ENCODE peak calls at places on chromosomes 6 and 20, in five cellular contexts. X, C, L, O and G are unnamed samples.

GRCh38 chr20:9276964-9277363 is 208.1 kb downstream of the PLCB4 start:
- DNase-seq in X (no peak), C (no peak), L (no peak), O (no peak), G (no peak)

GRCh38 chr20:48722002-48722731 is 105.6 kb downstream of the PREX1 start:
- DNase-seq in X (no peak), C (no peak), L (no peak), O (no peak), G (no peak)

GRCh38 chr6:63690210-63690609 is 54.6 kb downstream of the PHF3 start:
- DNase-seq in X (no peak), C (no peak), L (no peak), O (no peak), G (no peak)

GRCh38 chr6:31355540-31355988 is 1.4 kb downstream of the HLA-B start:
- DNase-seq in X (no peak), C (no peak), L (no peak), O (no peak), G (no peak)

GRCh38 chr6:86203044-86203443 is 560.4 kb upstream of the SYNCRIP start:
- DNase-seq in X (no peak), C (no peak), L (no peak), O (no peak), G (no peak)

GRCh38 chr6:17519120-17519519 is 81.0 kb upstream of the FAM8A1 start:
- DNase-seq in X (no peak), C (no peak), L (no peak), O (no peak), G (no peak)

GRCh38 chr20:57679113-57679512 is 30.7 kb downstream of the PMEPA1 start:
- DNase-seq in X (no peak), C (no peak), L (no peak), O (no peak), G (no peak)

GRCh38 chr6:56230976-56231566 is 16.3 kb downstream of the COL21A1 start:
- DNase-seq in X (no peak), C (no peak), L (no peak), O (no peak), G (no peak)

GRCh38 chr6:41739041-41739440 is 3.6 kb upstream of the TFEB start:
- DNase-seq in X (no peak), C (peak), L (no peak), O (no peak), G (no peak)

GRCh38 chr6:24683297-24684296 is 16.7 kb downstream of the ACOT13 start:
- DNase-seq in X (no peak), C (no peak), L (peak), O (no peak), G (no peak)

DNA sequence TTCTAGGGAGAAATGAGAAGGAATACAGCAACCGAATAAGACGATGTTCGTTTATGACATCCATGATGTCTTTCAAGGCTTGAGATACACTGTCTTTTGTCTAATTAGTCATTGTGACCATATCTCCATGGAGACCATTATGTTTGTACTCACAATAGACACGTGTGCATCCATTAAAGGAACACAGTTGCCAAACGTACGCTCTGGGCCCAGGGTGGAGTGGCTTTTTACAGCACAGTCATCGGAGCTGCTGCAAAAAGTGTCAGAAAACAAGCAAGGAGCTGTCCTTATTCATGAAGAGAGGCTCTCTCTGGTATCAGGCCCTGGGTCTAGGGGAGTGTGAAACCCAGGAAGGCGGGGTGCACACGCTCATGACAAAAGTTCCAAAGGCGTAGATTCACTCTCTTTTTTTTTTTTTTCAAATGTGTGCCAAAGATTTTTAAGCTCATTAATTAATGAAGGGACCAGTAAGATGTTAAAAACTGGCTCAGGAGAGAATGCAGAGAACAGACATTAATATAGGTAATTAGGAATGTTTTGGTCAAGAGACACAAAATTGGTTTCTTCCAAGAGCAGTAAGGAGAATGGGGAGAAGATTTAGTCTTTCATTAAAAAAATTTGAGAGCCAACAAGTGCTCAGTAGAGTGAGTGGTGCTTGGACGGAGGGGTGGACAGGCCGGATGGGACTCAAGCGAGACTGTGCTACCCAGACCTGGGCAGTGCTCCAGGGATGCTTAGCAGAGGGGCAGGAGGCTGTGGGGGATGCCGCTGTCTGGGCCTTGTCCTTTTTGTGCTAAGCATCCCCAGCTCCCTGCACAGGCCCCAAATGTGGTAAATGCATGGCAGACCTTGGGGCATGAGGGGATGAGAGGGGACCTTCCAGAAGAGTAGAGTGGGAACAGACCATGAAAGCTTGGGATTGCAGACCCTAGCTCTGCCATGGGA is 34.9 kb upstream of the GTSF1L start:
- DNase-seq in X (no peak), C (no peak), L (no peak), O (no peak), G (no peak)
- TF ChIP-seq SUZ12 in X (no peak), C (no peak), L (no peak), O (no peak), G (no peak)

DNA sequence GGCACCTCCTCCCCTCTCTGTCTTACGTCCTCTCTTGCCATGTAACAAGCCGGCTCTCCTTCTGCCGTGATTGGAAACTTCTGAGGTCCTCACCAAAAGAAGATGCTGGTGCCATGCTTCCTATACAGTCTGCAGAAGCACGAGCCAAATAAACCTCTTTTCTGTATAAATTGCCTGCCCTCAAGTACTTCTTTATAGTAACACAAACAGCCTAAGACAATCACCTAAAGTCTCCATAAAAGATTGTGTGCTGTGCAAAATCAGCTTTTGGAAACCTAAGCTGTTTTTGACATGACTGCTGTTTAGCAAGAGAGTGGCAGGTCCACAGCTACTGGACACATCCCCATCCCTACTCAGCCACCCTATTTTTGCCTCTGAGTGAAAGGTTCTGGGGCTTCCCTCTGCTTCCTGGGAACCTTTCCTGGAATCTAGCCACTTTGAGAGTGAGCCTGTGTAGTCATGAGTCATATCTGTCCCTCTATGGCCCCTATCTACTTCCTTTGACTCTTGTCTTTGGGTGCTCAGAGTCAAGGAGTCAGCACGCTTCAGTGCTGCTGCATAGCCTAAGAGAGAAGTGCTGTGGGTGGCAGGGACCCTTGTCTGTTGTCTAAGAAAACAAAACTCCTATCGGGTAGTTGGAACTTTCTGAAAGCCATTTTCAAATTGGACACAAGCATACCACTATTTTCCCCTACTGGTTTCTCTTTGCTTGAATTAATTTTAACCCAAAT is 110.0 kb downstream of the PPP1R14C start:
- DNase-seq in X (no peak), C (no peak), L (no peak), O (no peak), G (no peak)
- TF ChIP-seq SUZ12 in X (no peak), C (no peak), L (no peak), O (no peak), G (no peak)

GRCh38 chr20:50627747-50628146 is 63.6 kb downstream of the RIPOR3 start:
- DNase-seq in X (no peak), C (no peak), L (no peak), O (no peak), G (no peak)

GRCh38 chr20:50628326-50628725 is 63.0 kb downstream of the RIPOR3 start:
- DNase-seq in X (no peak), C (peak), L (no peak), O (no peak), G (no peak)

GRCh38 chr20:50628853-50629674 is 62.3 kb downstream of the RIPOR3 start:
- DNase-seq in X (no peak), C (no peak), L (no peak), O (no peak), G (no peak)

GRCh38 chr20:50624351-50625016 is 66.9 kb downstream of the RIPOR3 start:
- DNase-seq in X (no peak), C (peak), L (no peak), O (no peak), G (no peak)

GRCh38 chr20:50625986-50626677 is 65.2 kb downstream of the RIPOR3 start:
- DNase-seq in X (peak), C (peak), L (peak), O (no peak), G (peak)
- TF ChIP-seq SUZ12 in X (no peak), C (no peak), L (no peak), O (no peak), G (no peak)

GRCh38 chr6:158220786-158221442 is 52.8 kb downstream of the GTF2H5 start:
- DNase-seq in X (peak), C (peak), L (peak), O (no peak), G (peak)
- TF ChIP-seq SUZ12 in X (no peak), C (no peak), L (no peak), O (no peak), G (no peak)

DNA sequence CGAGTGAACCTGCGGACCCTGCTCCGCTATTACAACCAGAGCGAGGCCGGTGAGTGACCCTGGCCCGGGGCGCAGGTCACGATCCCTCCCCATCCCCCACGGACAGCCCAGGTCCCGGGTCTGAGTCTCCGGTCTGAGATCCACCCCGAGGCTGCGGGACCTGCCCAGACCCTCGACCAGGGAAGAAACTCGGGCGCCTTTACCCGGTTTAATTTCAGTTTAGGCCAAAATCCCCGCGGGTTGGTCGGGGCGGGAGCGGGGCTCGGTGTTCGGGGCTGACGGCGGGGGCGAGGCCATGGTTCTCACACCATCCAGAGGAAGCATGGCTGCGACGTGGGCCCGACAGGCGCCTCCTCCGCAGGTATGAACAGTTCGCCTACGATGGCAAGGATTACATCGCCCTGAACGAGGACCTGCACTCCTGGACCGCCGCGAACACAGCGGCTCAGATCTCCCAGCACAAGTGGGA is 46.9 kb upstream of the TRIM26 start:
- DNase-seq in X (no peak), C (no peak), L (no peak), O (no peak), G (peak)
- TF ChIP-seq SUZ12 in X (no peak), C (no peak), L (no peak), O (no peak), G (no peak)

GRCh38 chr6:145252737-145253136 is 482.6 kb downstream of the EPM2A start:
- DNase-seq in X (no peak), C (no peak), L (no peak), O (no peak), G (no peak)

GRCh38 chr6:145245119-145245518 is 490.2 kb downstream of the EPM2A start:
- DNase-seq in X (no peak), C (no peak), L (no peak), O (no peak), G (no peak)

GRCh38 chr6:145250436-145250835 is 484.9 kb downstream of the EPM2A start:
- DNase-seq in X (no peak), C (no peak), L (no peak), O (no peak), G (no peak)

GRCh38 chr6:145244712-145245111 is 490.6 kb downstream of the EPM2A start:
- DNase-seq in X (no peak), C (peak), L (no peak), O (no peak), G (no peak)

DNA sequence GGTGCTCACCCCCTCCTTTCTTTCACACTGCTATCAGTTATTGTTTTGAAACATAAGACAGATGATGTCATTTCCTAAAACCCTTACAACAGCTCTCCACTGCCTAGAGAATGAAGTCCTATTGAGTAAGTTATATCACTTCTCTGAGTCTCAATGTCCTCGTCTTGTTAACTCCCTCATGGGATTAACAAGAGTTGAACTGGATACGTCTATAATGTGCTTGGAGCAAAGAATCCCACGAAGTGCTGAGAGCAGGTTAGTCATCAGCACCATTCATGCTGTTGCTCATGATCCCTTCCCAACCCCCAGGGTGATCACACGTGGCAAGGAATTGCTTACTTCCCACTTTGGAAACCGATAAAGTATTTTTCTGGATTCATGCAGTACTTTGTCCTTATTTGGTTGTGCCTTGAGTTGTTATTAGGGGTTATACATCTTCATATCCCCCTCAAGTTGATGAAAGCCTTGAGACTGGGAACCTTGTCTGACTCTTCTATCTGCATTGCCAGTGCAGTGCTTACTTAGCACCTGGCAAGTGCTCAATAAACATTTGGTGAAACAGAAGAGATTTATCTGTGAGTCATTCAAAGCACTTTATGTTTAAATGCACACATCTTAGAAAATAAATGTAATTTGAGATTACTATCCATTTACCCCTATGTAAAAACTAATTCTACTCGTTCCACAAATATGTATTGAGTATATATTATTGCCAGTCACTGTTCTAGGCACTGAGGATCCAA is 487.5 kb downstream of the EPM2A start:
- DNase-seq in X (peak), C (no peak), L (no peak), O (no peak), G (peak)
- TF ChIP-seq SUZ12 in X (no peak), C (no peak), L (no peak), O (no peak), G (no peak)

DNA sequence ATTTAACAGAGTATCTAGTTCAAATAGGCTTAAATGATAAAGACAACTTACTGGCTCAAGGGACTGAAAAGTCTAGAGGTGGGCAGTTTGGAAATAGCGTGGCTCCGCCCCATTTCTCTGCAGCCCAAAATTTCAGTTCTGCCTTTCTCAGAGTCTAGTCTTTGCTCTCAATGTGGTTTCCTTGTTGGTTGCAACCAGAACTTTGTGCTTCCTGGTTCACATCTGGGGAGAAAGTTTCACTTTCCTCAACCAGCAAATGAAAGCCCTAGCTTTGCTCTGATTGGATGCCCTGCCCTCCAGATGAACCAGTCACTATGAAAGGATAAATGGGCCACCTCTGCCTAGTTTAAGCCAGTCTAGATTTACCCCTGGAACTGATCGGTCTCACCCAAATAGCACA is 14.9 kb downstream of the SYCP2L start:
- DNase-seq in X (no peak), C (no peak), L (no peak), O (peak), G (no peak)
- TF ChIP-seq SUZ12 in X (no peak), C (no peak), L (no peak), O (no peak), G (no peak)